ENCODE peak calls at places on chromosomes 7 and 10, in ten cellular contexts. One of them, this sample, is unnamed.

GRCh38 chr10:52864459-52865106 is 92.0 kb upstream of the MBL2 start:
- DNase-seq in PC-3: peak
- DNase-seq in dorsolateral prefrontal cortex: no peak
- DNase-seq in thoracic aorta: no peak
- DNase-seq in CD8-positive, alpha-beta memory T cell: no peak
- DNase-seq in CD8-positive, alpha-beta T cell: no peak
- DNase-seq in adrenal gland: no peak
- DNase-seq in GM23248: peak
- DNase-seq in brain microvascular endothelial cell: peak
- DNase-seq in PC-9: peak
- DNase-seq in this sample: peak

GRCh38 chr10:36559990-36560389 is 565.4 kb upstream of the ANKRD30A start:
- DNase-seq in PC-3: no peak
- DNase-seq in dorsolateral prefrontal cortex: no peak
- DNase-seq in thoracic aorta: no peak
- DNase-seq in CD8-positive, alpha-beta memory T cell: no peak
- DNase-seq in CD8-positive, alpha-beta T cell: no peak
- DNase-seq in adrenal gland: no peak
- DNase-seq in GM23248: peak
- DNase-seq in brain microvascular endothelial cell: no peak
- DNase-seq in PC-9: no peak
- DNase-seq in this sample: no peak

GRCh38 chr7:40133561-40134427 is 628 bp downstream of the MPLKIP start:
- DNase-seq in PC-3: peak
- DNase-seq in dorsolateral prefrontal cortex: no peak
- DNase-seq in thoracic aorta: no peak
- DNase-seq in CD8-positive, alpha-beta memory T cell: no peak
- DNase-seq in CD8-positive, alpha-beta T cell: no peak
- DNase-seq in adrenal gland: no peak
- DNase-seq in GM23248: peak
- DNase-seq in brain microvascular endothelial cell: peak
- DNase-seq in PC-9: no peak
- DNase-seq in this sample: no peak

GRCh38 chr10:132898391-132899053 is 43.8 kb downstream of the CFAP46 start:
- DNase-seq in PC-3: no peak
- DNase-seq in dorsolateral prefrontal cortex: peak
- DNase-seq in thoracic aorta: no peak
- DNase-seq in CD8-positive, alpha-beta memory T cell: no peak
- DNase-seq in CD8-positive, alpha-beta T cell: no peak
- DNase-seq in adrenal gland: no peak
- DNase-seq in GM23248: no peak
- DNase-seq in brain microvascular endothelial cell: no peak
- DNase-seq in PC-9: no peak
- DNase-seq in this sample: no peak

GRCh38 chr10:47303866-47304265 is 3.9 kb downstream of the GDF10 start:
- DNase-seq in PC-3: no peak
- DNase-seq in dorsolateral prefrontal cortex: no peak
- DNase-seq in thoracic aorta: no peak
- DNase-seq in CD8-positive, alpha-beta memory T cell: no peak
- DNase-seq in CD8-positive, alpha-beta T cell: no peak
- DNase-seq in adrenal gland: no peak
- DNase-seq in GM23248: no peak
- DNase-seq in brain microvascular endothelial cell: no peak
- DNase-seq in PC-9: no peak
- DNase-seq in this sample: no peak

GRCh38 chr10:13701157-13701919 is 114.6 kb downstream of the PRPF18 start:
- DNase-seq in PC-3: no peak
- DNase-seq in dorsolateral prefrontal cortex: no peak
- DNase-seq in thoracic aorta: no peak
- DNase-seq in CD8-positive, alpha-beta memory T cell: no peak
- DNase-seq in CD8-positive, alpha-beta T cell: no peak
- DNase-seq in adrenal gland: no peak
- DNase-seq in GM23248: no peak
- DNase-seq in brain microvascular endothelial cell: no peak
- DNase-seq in PC-9: no peak
- DNase-seq in this sample: no peak

GRCh38 chr7:156058248-156058647 is 246.0 kb upstream of the SHH start:
- DNase-seq in PC-3: no peak
- DNase-seq in dorsolateral prefrontal cortex: no peak
- DNase-seq in thoracic aorta: no peak
- DNase-seq in CD8-positive, alpha-beta memory T cell: no peak
- DNase-seq in CD8-positive, alpha-beta T cell: no peak
- DNase-seq in adrenal gland: no peak
- DNase-seq in GM23248: no peak
- DNase-seq in brain microvascular endothelial cell: no peak
- DNase-seq in PC-9: no peak
- DNase-seq in this sample: no peak

GRCh38 chr7:90345548-90346319 is 782 bp upstream of the GTPBP10 start:
- DNase-seq in PC-3: peak
- DNase-seq in dorsolateral prefrontal cortex: no peak
- DNase-seq in thoracic aorta: no peak
- DNase-seq in CD8-positive, alpha-beta memory T cell: peak
- DNase-seq in CD8-positive, alpha-beta T cell: no peak
- DNase-seq in adrenal gland: peak
- DNase-seq in GM23248: peak
- DNase-seq in brain microvascular endothelial cell: peak
- DNase-seq in PC-9: peak
- DNase-seq in this sample: no peak

GRCh38 chr10:119253433-119254174 is 46.2 kb downstream of the GRK5 start:
- DNase-seq in PC-3: peak
- DNase-seq in dorsolateral prefrontal cortex: no peak
- DNase-seq in thoracic aorta: peak
- DNase-seq in CD8-positive, alpha-beta memory T cell: no peak
- DNase-seq in CD8-positive, alpha-beta T cell: no peak
- DNase-seq in adrenal gland: peak
- DNase-seq in GM23248: peak
- DNase-seq in brain microvascular endothelial cell: peak
- DNase-seq in PC-9: peak
- DNase-seq in this sample: peak

GRCh38 chr10:81838950-81839349 is 36.0 kb upstream of the NRG3 start:
- DNase-seq in PC-3: no peak
- DNase-seq in dorsolateral prefrontal cortex: no peak
- DNase-seq in thoracic aorta: no peak
- DNase-seq in CD8-positive, alpha-beta memory T cell: no peak
- DNase-seq in CD8-positive, alpha-beta T cell: no peak
- DNase-seq in adrenal gland: no peak
- DNase-seq in GM23248: no peak
- DNase-seq in brain microvascular endothelial cell: peak
- DNase-seq in PC-9: no peak
- DNase-seq in this sample: no peak

GRCh38 chr10:131176907-131177306 is 134.6 kb downstream of the TCERG1L start:
- DNase-seq in PC-3: no peak
- DNase-seq in dorsolateral prefrontal cortex: no peak
- DNase-seq in thoracic aorta: no peak
- DNase-seq in CD8-positive, alpha-beta memory T cell: no peak
- DNase-seq in CD8-positive, alpha-beta T cell: no peak
- DNase-seq in adrenal gland: no peak
- DNase-seq in GM23248: no peak
- DNase-seq in brain microvascular endothelial cell: no peak
- DNase-seq in PC-9: no peak
- DNase-seq in this sample: no peak

GRCh38 chr10:110273474-110273873 is 31.2 kb downstream of the SMNDC1 start:
- DNase-seq in PC-3: peak
- DNase-seq in dorsolateral prefrontal cortex: peak
- DNase-seq in thoracic aorta: peak
- DNase-seq in CD8-positive, alpha-beta memory T cell: peak
- DNase-seq in CD8-positive, alpha-beta T cell: peak
- DNase-seq in adrenal gland: no peak
- DNase-seq in GM23248: peak
- DNase-seq in brain microvascular endothelial cell: peak
- DNase-seq in PC-9: peak
- DNase-seq in this sample: peak

GRCh38 chr7:95246935-95247370 is 77.4 kb downstream of the PON1 start:
- DNase-seq in PC-3: peak
- DNase-seq in dorsolateral prefrontal cortex: peak
- DNase-seq in thoracic aorta: no peak
- DNase-seq in CD8-positive, alpha-beta memory T cell: peak
- DNase-seq in CD8-positive, alpha-beta T cell: peak
- DNase-seq in adrenal gland: peak
- DNase-seq in GM23248: peak
- DNase-seq in brain microvascular endothelial cell: peak
- DNase-seq in PC-9: peak
- DNase-seq in this sample: no peak

GRCh38 chr7:69213882-69214281 is 384.4 kb upstream of the AUTS2 start:
- DNase-seq in PC-3: no peak
- DNase-seq in dorsolateral prefrontal cortex: no peak
- DNase-seq in thoracic aorta: no peak
- DNase-seq in CD8-positive, alpha-beta memory T cell: no peak
- DNase-seq in CD8-positive, alpha-beta T cell: no peak
- DNase-seq in adrenal gland: no peak
- DNase-seq in GM23248: no peak
- DNase-seq in brain microvascular endothelial cell: no peak
- DNase-seq in PC-9: no peak
- DNase-seq in this sample: no peak

GRCh38 chr7:28155019-28155660 is 25.5 kb downstream of the JAZF1 start:
- DNase-seq in PC-3: peak
- DNase-seq in dorsolateral prefrontal cortex: no peak
- DNase-seq in thoracic aorta: no peak
- DNase-seq in CD8-positive, alpha-beta memory T cell: no peak
- DNase-seq in CD8-positive, alpha-beta T cell: no peak
- DNase-seq in adrenal gland: no peak
- DNase-seq in GM23248: peak
- DNase-seq in brain microvascular endothelial cell: no peak
- DNase-seq in PC-9: no peak
- DNase-seq in this sample: no peak

DNA sequence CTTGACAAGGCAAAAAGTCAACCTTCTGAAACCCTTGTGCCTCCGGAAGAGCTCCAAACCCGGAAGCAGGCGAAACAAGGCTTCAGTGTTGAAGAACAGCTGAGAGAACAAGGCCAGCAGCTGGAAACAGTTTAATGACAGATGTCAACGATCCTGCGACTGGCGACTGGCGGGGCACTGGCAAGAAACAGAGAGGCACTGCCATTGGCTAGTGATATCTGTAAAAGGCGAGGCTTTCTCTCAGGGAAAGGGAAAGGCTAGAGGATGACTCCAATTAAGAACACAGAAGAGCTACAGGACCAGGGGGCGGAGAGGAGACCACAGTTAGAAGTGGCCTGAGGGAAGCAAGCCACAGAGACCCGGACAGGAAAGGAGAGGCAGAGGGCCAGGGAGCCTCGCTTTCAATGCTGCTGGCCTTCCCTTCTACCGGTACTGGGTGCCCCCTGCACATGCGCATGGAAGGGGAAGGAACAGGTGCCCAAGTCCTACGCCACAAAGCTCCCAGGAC is 19.4 kb downstream of the ITGB1 start:
- DNase-seq in PC-3: no peak
- DNase-seq in dorsolateral prefrontal cortex: peak
- DNase-seq in thoracic aorta: no peak
- DNase-seq in CD8-positive, alpha-beta memory T cell: no peak
- DNase-seq in CD8-positive, alpha-beta T cell: no peak
- DNase-seq in adrenal gland: peak
- DNase-seq in GM23248: peak
- DNase-seq in brain microvascular endothelial cell: no peak
- DNase-seq in PC-9: no peak
- DNase-seq in this sample: peak
- H3K27ac ChIP-seq in PC-3: no peak
- H3K27ac ChIP-seq in dorsolateral prefrontal cortex: peak
- H3K27ac ChIP-seq in thoracic aorta: peak
- H3K27ac ChIP-seq in CD8-positive, alpha-beta memory T cell: no peak
- H3K27ac ChIP-seq in CD8-positive, alpha-beta T cell: no peak
- H3K27ac ChIP-seq in adrenal gland: peak
- H3K27ac ChIP-seq in GM23248: peak
- H3K27ac ChIP-seq in brain microvascular endothelial cell: peak
- H3K27ac ChIP-seq in PC-9: no peak
- H3K27ac ChIP-seq in this sample: peak

DNA sequence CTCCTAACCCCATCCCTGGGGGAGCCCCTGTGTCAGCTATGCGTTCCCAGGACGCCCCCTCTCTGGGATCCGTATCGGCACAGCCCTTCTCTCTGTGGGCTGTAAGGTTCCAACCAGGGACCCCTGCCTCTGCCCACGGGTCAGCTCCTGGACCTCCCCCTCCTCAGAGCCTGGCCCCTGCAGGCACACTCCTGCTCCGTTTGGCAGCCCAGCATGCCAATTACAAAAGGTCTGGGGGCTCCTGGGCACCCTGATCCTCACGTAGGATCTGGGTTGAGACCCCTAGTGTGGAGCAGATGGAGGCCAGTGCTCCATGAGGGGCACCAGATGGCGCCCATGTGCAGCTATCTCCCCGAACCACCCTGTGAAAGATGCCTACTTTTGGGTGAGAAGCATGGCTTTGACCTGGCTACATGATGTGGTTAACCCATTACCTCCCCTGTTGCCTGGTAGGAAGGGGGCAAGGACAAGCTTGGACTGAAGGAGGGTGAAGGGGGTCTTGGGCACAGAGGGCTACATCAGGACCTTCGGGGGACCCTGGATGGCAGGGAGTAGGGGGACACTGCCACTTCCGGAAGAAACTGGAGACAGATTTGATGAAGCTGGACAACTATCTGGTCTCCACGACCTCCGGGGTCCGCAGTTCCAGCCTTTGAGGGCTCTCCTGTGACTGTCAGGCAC is 9.0 kb downstream of the TACR2 start:
- DNase-seq in PC-3: peak
- DNase-seq in dorsolateral prefrontal cortex: no peak
- DNase-seq in thoracic aorta: no peak
- DNase-seq in CD8-positive, alpha-beta memory T cell: no peak
- DNase-seq in CD8-positive, alpha-beta T cell: no peak
- DNase-seq in adrenal gland: no peak
- DNase-seq in GM23248: no peak
- DNase-seq in brain microvascular endothelial cell: no peak
- DNase-seq in PC-9: no peak
- DNase-seq in this sample: no peak
- H3K4me3 ChIP-seq in PC-3: no peak
- H3K4me3 ChIP-seq in dorsolateral prefrontal cortex: peak
- H3K4me3 ChIP-seq in thoracic aorta: peak
- H3K4me3 ChIP-seq in CD8-positive, alpha-beta memory T cell: no peak
- H3K4me3 ChIP-seq in CD8-positive, alpha-beta T cell: no peak
- H3K4me3 ChIP-seq in adrenal gland: no peak
- H3K4me3 ChIP-seq in GM23248: peak
- H3K4me3 ChIP-seq in brain microvascular endothelial cell: no peak
- H3K4me3 ChIP-seq in PC-9: no peak
- H3K4me3 ChIP-seq in this sample: peak

DNA sequence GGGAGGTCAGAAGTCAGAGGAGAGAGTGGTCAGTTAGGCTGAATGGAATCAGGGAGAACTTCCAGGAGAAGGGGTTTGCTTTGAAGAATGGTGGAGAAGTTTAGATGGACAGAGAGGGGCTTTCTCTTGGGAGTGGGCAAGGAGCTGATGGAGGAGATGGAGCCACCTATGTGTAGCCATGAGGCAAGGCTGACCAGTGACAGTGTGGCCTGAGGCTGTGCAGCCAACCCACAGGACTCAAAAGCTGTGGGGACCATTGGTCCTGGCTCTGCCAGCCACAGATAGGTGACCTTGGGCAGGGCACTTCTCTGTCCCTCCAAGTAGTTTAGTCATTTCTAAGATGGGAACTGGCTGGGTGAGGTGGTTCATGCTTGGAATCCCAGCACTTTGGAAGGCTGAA is 18.7 kb downstream of the NEURL1 start:
- DNase-seq in PC-3: no peak
- DNase-seq in dorsolateral prefrontal cortex: no peak
- DNase-seq in thoracic aorta: no peak
- DNase-seq in CD8-positive, alpha-beta memory T cell: no peak
- DNase-seq in CD8-positive, alpha-beta T cell: no peak
- DNase-seq in adrenal gland: no peak
- DNase-seq in GM23248: no peak
- DNase-seq in brain microvascular endothelial cell: no peak
- DNase-seq in PC-9: no peak
- DNase-seq in this sample: no peak
- H3K27ac ChIP-seq in PC-3: no peak
- H3K27ac ChIP-seq in dorsolateral prefrontal cortex: no peak
- H3K27ac ChIP-seq in thoracic aorta: no peak
- H3K27ac ChIP-seq in CD8-positive, alpha-beta memory T cell: no peak
- H3K27ac ChIP-seq in CD8-positive, alpha-beta T cell: no peak
- H3K27ac ChIP-seq in adrenal gland: no peak
- H3K27ac ChIP-seq in GM23248: no peak
- H3K27ac ChIP-seq in brain microvascular endothelial cell: no peak
- H3K27ac ChIP-seq in PC-9: no peak
- H3K27ac ChIP-seq in this sample: no peak

GRCh38 chr10:96833220-96834001 is 1.3 kb downstream of the LCOR start:
- DNase-seq in PC-3: no peak
- DNase-seq in dorsolateral prefrontal cortex: no peak
- DNase-seq in thoracic aorta: no peak
- DNase-seq in CD8-positive, alpha-beta memory T cell: no peak
- DNase-seq in CD8-positive, alpha-beta T cell: peak
- DNase-seq in adrenal gland: no peak
- DNase-seq in GM23248: peak
- DNase-seq in brain microvascular endothelial cell: no peak
- DNase-seq in PC-9: peak
- DNase-seq in this sample: peak
- H3K4me3 ChIP-seq in PC-3: peak
- H3K4me3 ChIP-seq in dorsolateral prefrontal cortex: peak
- H3K4me3 ChIP-seq in thoracic aorta: peak
- H3K4me3 ChIP-seq in CD8-positive, alpha-beta memory T cell: peak
- H3K4me3 ChIP-seq in CD8-positive, alpha-beta T cell: peak
- H3K4me3 ChIP-seq in adrenal gland: peak
- H3K4me3 ChIP-seq in GM23248: peak
- H3K4me3 ChIP-seq in brain microvascular endothelial cell: peak
- H3K4me3 ChIP-seq in PC-9: peak
- H3K4me3 ChIP-seq in this sample: peak

This sample was measured in left ventricle myocardium inferior.